ENCODE peak calls at places on chromosome 6, in six cellular contexts. D is A549, B is HepG2, U is GM12878, G is endothelial cell of umbilical vein, A is K562. J is an unnamed sample.

GRCh38 chr6:27066381-27066780 is 181.1 kb upstream of the PRSS16 start:
- DNase-seq in U (no peak), B (no peak), A (no peak), G (no peak), D (no peak), J (no peak)

GRCh38 chr6:83884523-83884922 is 25.0 kb downstream of the CYB5R4 start:
- DNase-seq in G (peak; percentile 84), B (peak; percentile 27), U (peak; percentile 37), A (peak; percentile 39), D (peak; percentile 17), J (peak; percentile 72)

GRCh38 chr6:152364846-152365245 is 272.3 kb downstream of the SYNE1 start:
- DNase-seq in A (no peak), D (no peak), U (no peak), B (no peak), G (no peak), J (no peak)

GRCh38 chr6:15335916-15336315 is 90.0 kb downstream of the JARID2 start:
- DNase-seq in B (no peak), G (no peak), U (no peak), D (no peak), A (no peak), J (no peak)

GRCh38 chr6:33977606-33978438 is 168.1 kb downstream of the GRM4 start:
- DNase-seq in U (no peak), B (no peak), D (no peak), A (no peak), G (no peak), J (no peak)

GRCh38 chr6:4664117-4664626 is 112.0 kb upstream of the CDYL start:
- DNase-seq in A (peak; percentile 45), G (no peak), B (no peak), D (no peak), U (no peak), J (no peak)

GRCh38 chr6:3913077-3913957 is 64.1 kb downstream of the FAM50B start:
- DNase-seq in A (peak; percentile 73), B (peak; percentile 99), U (no peak), G (peak; percentile 99), D (peak; percentile 79), J (no peak)

GRCh38 chr6:167898673-167899311 is 72.1 kb downstream of the AFDN start:
- DNase-seq in B (peak; percentile 43), G (peak; percentile 41), U (no peak), A (no peak), D (peak; percentile 2), J (peak; percentile 37)

GRCh38 chr6:8993111-8993510 is 557.8 kb upstream of the SLC35B3 start:
- DNase-seq in G (no peak), D (no peak), U (no peak), B (no peak), A (no peak), J (no peak)

GRCh38 chr6:3844097-3844463 is 5.1 kb upstream of the FAM50B start:
- DNase-seq in G (no peak), D (no peak), U (no peak), A (no peak), B (no peak), J (no peak)

GRCh38 chr6:33692078-33692759 is 19.3 kb downstream of the UQCC2 start:
- DNase-seq in G (no peak), D (no peak), A (no peak), B (no peak), U (no peak), J (no peak)

GRCh38 chr6:52929321-52930164 is 20.0 kb upstream of the GSTA3 start:
- DNase-seq in B (peak; percentile 43), D (peak; percentile 32), G (peak; percentile 58), U (no peak), A (no peak), J (no peak)

GRCh38 chr6:35897036-35897435 is 23.9 kb downstream of the SRPK1 start:
- DNase-seq in B (no peak), G (no peak), A (no peak), U (no peak), D (no peak), J (no peak)

GRCh38 chr6:118580585-118581419 is 32.7 kb downstream of the PLN start:
- DNase-seq in U (no peak), B (peak; percentile 75), D (peak; percentile 13), A (peak; percentile 37), G (peak; percentile 68), J (peak; percentile 83)

GRCh38 chr6:145809211-145809610 is 5.4 kb downstream of the FBXO30 start:
- DNase-seq in G (no peak), A (no peak), D (no peak), U (no peak), B (no peak), J (no peak)

GRCh38 chr6:160386869-160387518 is 38.8 kb downstream of the SLC22A3 start:
- DNase-seq in B (no peak), G (no peak), A (no peak), D (peak; percentile 82), U (no peak), J (no peak)

GRCh38 chr6:40806479-40806878 is 219.3 kb upstream of the LRFN2 start:
- DNase-seq in D (no peak), B (no peak), G (no peak), A (no peak), U (no peak), J (no peak)

GRCh38 chr6:132731086-132731485 is 17.2 kb upstream of the VNN1 start:
- DNase-seq in D (no peak), B (no peak), A (no peak), G (no peak), U (no peak), J (no peak)

GRCh38 chr6:44096615-44097014 is 30.6 kb downstream of the MRPL14 start:
- DNase-seq in U (peak; percentile 27), B (peak; percentile 77), G (peak; percentile 66), D (peak; percentile 76), A (peak; percentile 56), J (peak; percentile 77)

GRCh38 chr6:33585403-33586107 is 5.5 kb upstream of the BAK1 start:
- DNase-seq in B (peak; percentile 72), U (peak; percentile 70), G (peak; percentile 75), D (peak; percentile 64), A (peak; percentile 91), J (peak; percentile 87)

DNA sequence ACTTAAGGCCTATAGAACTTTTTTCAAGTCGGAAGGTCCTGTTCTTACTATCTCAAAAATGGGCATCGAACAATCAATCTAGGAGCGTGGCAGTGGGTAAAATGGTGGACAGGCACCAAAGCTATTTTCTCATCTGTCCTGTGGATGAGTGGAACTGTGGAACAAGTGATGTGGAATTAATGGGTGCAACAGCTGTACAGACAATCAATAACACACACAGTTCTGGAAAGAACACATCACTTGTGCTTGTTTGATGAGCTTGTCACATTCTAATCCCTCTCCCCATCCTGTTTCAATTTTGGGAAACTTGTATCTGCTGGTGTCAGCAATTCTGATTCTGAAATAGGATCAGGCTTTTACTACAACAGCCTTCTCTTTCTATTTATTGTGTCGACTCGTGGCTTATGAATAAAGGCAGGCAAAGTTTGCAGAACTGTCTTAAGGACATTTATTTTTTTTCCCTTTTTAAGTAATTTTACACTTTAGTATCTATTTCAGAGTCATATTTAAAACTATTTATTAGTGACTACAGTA is 11.5 kb downstream of the RBM24 start:
- DNase-seq in U (no peak), A (no peak), G (no peak), B (no peak), D (no peak), J (no peak)
- TF ChIP-seq POLR2A in U (no peak), A (no peak), G (no peak), B (no peak), D (no peak), J (no peak)

GRCh38 chr6:13428528-13429405 is 58.6 kb downstream of the GFOD1 start:
- DNase-seq in G (no peak), D (no peak), U (peak; percentile 27), A (no peak), B (no peak), J (no peak)

GRCh38 chr6:13429406-13429753 is 58.0 kb downstream of the GFOD1 start:
- DNase-seq in G (peak; percentile 39), D (no peak), U (no peak), B (no peak), A (no peak), J (no peak)

GRCh38 chr6:13425971-13426931 is 61.1 kb downstream of the GFOD1 start:
- DNase-seq in D (no peak), U (peak; percentile 42), A (no peak), G (no peak), B (no peak), J (no peak)

GRCh38 chr6:13427346-13427745 is 60.1 kb downstream of the GFOD1 start:
- DNase-seq in G (no peak), D (no peak), B (no peak), U (peak; percentile 34), A (no peak), J (no peak)

GRCh38 chr6:13427838-13428527 is 59.4 kb downstream of the GFOD1 start:
- DNase-seq in B (no peak), U (peak; percentile 98), D (no peak), G (peak; percentile 61), A (no peak), J (no peak)
- TF ChIP-seq MYC in B (no peak), U (peak; percentile 23), D (no peak), G (no peak), A (no peak), J (no peak)

DNA sequence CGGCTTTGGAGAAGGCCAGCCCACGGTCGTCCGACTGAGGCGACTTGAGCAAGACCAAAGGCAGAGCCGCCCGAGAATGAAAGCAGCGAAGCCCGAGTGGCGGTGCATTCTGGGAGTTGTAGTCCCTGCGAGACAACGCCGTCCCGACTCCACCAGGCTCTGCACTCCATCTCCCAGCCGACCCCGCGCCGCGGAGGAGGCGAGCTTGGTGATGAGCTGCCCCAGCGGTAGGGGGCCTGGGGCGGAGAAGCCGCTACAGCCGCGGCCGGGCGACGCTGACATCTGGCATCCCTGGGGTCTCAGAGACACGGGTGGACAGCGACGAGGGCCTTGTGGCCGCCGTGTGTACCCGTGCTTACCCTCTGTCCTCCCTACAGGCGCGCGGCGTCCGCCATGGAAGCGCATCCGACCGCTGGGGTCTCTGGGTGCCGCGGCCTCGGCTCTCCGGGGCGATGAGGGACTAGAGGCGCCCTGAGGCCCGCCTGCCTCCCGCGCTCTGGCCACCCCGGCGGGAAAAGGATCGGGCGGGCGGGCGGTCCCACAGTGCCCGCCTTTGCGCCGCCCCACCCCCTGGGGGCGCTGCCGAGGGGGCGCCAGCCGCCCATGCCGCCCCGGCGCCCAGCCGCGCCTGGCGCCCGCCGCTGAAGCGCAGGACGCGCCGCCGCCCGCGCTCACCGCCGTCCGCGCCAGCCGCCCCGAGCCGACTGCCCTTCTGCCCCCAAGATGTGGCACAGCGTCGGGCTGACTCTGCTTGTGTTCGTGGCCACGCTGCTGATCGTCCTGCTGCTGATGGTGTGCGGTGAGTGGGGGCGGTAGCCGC is at the start of gene SMIM13:
- DNase-seq in A (peak; percentile 96), D (peak; percentile 92), G (peak; percentile 99), U (peak; percentile 89), B (peak; percentile 98), J (peak; percentile 100)
- TF ChIP-seq POLR2A in A (peak; percentile 90), D (peak; percentile 51), G (peak; percentile 68), U (peak; percentile 94), B (peak; percentile 89), J (peak; percentile 78)

GRCh38 chr6:141164042-141164748 is 968.5 kb upstream of the GJE1 start:
- DNase-seq in B (no peak), A (no peak), G (no peak), D (no peak), U (no peak), J (no peak)

GRCh38 chr6:141173529-141173928 is 959.2 kb upstream of the GJE1 start:
- DNase-seq in G (no peak), A (no peak), D (no peak), B (no peak), U (no peak), J (no peak)

GRCh38 chr6:141167945-141168344 is 964.8 kb upstream of the GJE1 start:
- DNase-seq in B (no peak), D (no peak), U (no peak), G (no peak), A (no peak), J (no peak)

GRCh38 chr6:141165012-141165411 is 967.7 kb upstream of the GJE1 start:
- DNase-seq in B (no peak), A (no peak), D (no peak), G (no peak), U (no peak), J (no peak)

GRCh38 chr6:141169419-141169818 is 963.3 kb upstream of the GJE1 start:
- DNase-seq in G (no peak), B (no peak), U (no peak), D (no peak), A (no peak), J (no peak)
- TF ChIP-seq MYC in G (no peak), B (no peak), U (no peak), D (no peak), A (no peak), J (no peak)

J was measured in NB4.